ENCODE peak calls at places on chromosomes 7 and 10, in seven cellular contexts. H is AG09309; V is WTC11; U is cerebellum; P is activated effector memory CD4-positive, alpha-beta T cell treated with Interleukin-2 at 50 U/mL for 16 hours; O is left cardiac atrium; B is OCI-LY7. Y is an unnamed sample.

GRCh38 chr7:128740996-128741395 is 1.8 kb downstream of the CALU start:
- DNase-seq in O (peak), U (no peak), V (no peak), H (no peak), P (no peak), B (no peak), Y (no peak)

GRCh38 chr7:116708861-116709260 is 36.9 kb downstream of the MET start:
- DNase-seq in H (no peak), O (no peak), B (no peak), U (no peak), V (no peak), P (no peak), Y (no peak)

GRCh38 chr10:117531371-117532002 is 11.1 kb upstream of the EMX2 start:
- DNase-seq in V (no peak), H (no peak), O (no peak), U (no peak), B (no peak), P (no peak), Y (no peak)

GRCh38 chr10:15306881-15307280 is 64.2 kb downstream of the FAM171A1 start:
- DNase-seq in O (no peak), U (no peak), H (no peak), V (no peak), P (no peak), B (no peak), Y (no peak)

GRCh38 chr10:118264838-118265470 is 77.2 kb downstream of the FAM204A start:
- DNase-seq in H (no peak), B (no peak), P (no peak), V (no peak), O (no peak), U (no peak), Y (no peak)

GRCh38 chr10:63446716-63447440 is 18.9 kb downstream of the JMJD1C start:
- DNase-seq in P (no peak), H (no peak), O (no peak), B (no peak), U (no peak), V (no peak), Y (no peak)

GRCh38 chr7:13538669-13539068 is 450.8 kb downstream of the ETV1 start:
- DNase-seq in U (no peak), O (no peak), V (no peak), P (no peak), B (no peak), H (no peak), Y (no peak)

GRCh38 chr10:101845903-101846302 is 2.3 kb upstream of the KCNIP2 start:
- DNase-seq in B (no peak), V (no peak), O (no peak), U (no peak), P (no peak), H (no peak), Y (no peak)

GRCh38 chr10:28837613-28838390 is 160.5 kb downstream of the BAMBI start:
- DNase-seq in U (no peak), H (no peak), O (no peak), B (no peak), P (no peak), V (no peak), Y (no peak)

GRCh38 chr7:42269161-42269560 is 32.2 kb upstream of the GLI3 start:
- DNase-seq in B (no peak), V (no peak), P (no peak), H (no peak), U (no peak), O (no peak), Y (no peak)

GRCh38 chr7:112550468-112551060 is 69.8 kb downstream of the LSMEM1 start:
- DNase-seq in B (peak), U (no peak), V (no peak), H (peak), P (no peak), O (no peak), Y (no peak)

GRCh38 chr10:13916384-13916947 is 329.7 kb downstream of the PRPF18 start:
- DNase-seq in V (no peak), B (no peak), O (no peak), U (no peak), H (no peak), P (no peak), Y (no peak)

GRCh38 chr7:2225336-2225735 is 7.4 kb downstream of the MAD1L1 start:
- DNase-seq in H (no peak), B (no peak), U (no peak), V (no peak), O (no peak), P (no peak), Y (no peak)

GRCh38 chr10:78451592-78451991 is 417.9 kb downstream of the RPS24 start:
- DNase-seq in H (no peak), V (no peak), B (no peak), U (no peak), P (no peak), O (peak), Y (no peak)

GRCh38 chr10:74824184-74825032 is 2.0 kb upstream of the KAT6B start:
- DNase-seq in P (peak), U (no peak), H (no peak), O (no peak), B (peak), V (peak), Y (peak)

GRCh38 chr7:71414490-71414889 is 282.5 kb downstream of the GALNT17 start:
- DNase-seq in U (no peak), P (no peak), O (peak), V (no peak), B (no peak), H (no peak), Y (peak)

GRCh38 chr10:43731486-43731885 is 82.8 kb upstream of the ZNF32 start:
- DNase-seq in B (no peak), O (no peak), H (no peak), P (no peak), V (no peak), U (no peak), Y (no peak)

GRCh38 chr10:44385423-44385725 is 477 bp upstream of the CXCL12 start:
- DNase-seq in P (no peak), B (no peak), U (no peak), H (no peak), O (no peak), V (no peak), Y (no peak)

GRCh38 chr7:148722340-148723165 is 23.9 kb downstream of the CUL1 start:
- DNase-seq in H (no peak), P (no peak), V (no peak), U (peak), B (no peak), O (no peak), Y (peak)

GRCh38 chr7:25820432-25821040 is 331.5 kb upstream of the NFE2L3 start:
- DNase-seq in B (peak), U (no peak), V (peak), H (no peak), O (no peak), P (no peak), Y (no peak)

GRCh38 chr7:130369110-130369711 is 11.1 kb upstream of the CPA1 start:
- DNase-seq in O (no peak), H (peak), B (no peak), V (no peak), P (no peak), U (no peak), Y (no peak)

GRCh38 chr7:17998692-17999091 is 29.0 kb downstream of the PRPS1L1 start:
- DNase-seq in U (no peak), V (no peak), H (no peak), P (no peak), O (no peak), B (no peak), Y (no peak)

GRCh38 chr10:107095125-107095524 is 69.4 kb downstream of the SORCS1 start:
- DNase-seq in O (no peak), B (no peak), P (no peak), V (no peak), U (no peak), H (no peak), Y (no peak)